ENCODE peak calls at places on chromosomes 6 and 20, in seven cellular contexts. R, M, S, N, L, W and B are unnamed samples.
A peak's percentile ranks its signal among the peaks of the same experiment; 100 is the strongest.

GRCh38 chr20:3663031-3663701 is at the start of gene GFRA4:
- DNase-seq in R (no peak), M (peak; percentile 52), S (no peak), N (no peak), L (no peak), W (no peak), B (no peak)

GRCh38 chr20:420169-420620 is 12.1 kb downstream of the RBCK1 start:
- DNase-seq in R (no peak), M (no peak), S (no peak), N (no peak), L (no peak), W (no peak), B (no peak)

GRCh38 chr20:19100975-19101374 is 111.5 kb upstream of the SLC24A3 start:
- DNase-seq in R (no peak), M (no peak), S (no peak), N (no peak), L (no peak), W (no peak), B (no peak)

GRCh38 chr6:148776321-148776966 is 29.6 kb downstream of the UST start:
- DNase-seq in R (peak; percentile 83), M (no peak), S (no peak), N (no peak), L (no peak), W (peak; percentile 57), B (no peak)

GRCh38 chr6:35415065-35415880 is 36.9 kb upstream of the FANCE start:
- DNase-seq in R (peak; percentile 88), M (peak; percentile 72), S (no peak), N (peak; percentile 88), L (no peak), W (peak; percentile 85), B (peak; percentile 44)

GRCh38 chr6:147298461-147298860 is 94.2 kb downstream of the STXBP5 start:
- DNase-seq in R (peak; percentile 51), M (no peak), S (no peak), N (no peak), L (no peak), W (no peak), B (no peak)

GRCh38 chr6:139134817-139135577 is at the start of gene HECA:
- DNase-seq in R (peak; percentile 95), M (peak; percentile 100), S (peak; percentile 99), N (peak; percentile 96), L (peak; percentile 97), W (peak; percentile 98), B (peak; percentile 94)

GRCh38 chr20:51480507-51481270 is 61.8 kb downstream of the NFATC2 start:
- DNase-seq in R (no peak), M (peak; percentile 85), S (no peak), N (no peak), L (no peak), W (no peak), B (no peak)

GRCh38 chr6:115067690-115068447 is 725.0 kb upstream of the HS3ST5 start:
- DNase-seq in R (no peak), M (no peak), S (no peak), N (no peak), L (no peak), W (no peak), B (no peak)

GRCh38 chr6:44138717-44139350 is 11.5 kb downstream of the TMEM63B start:
- DNase-seq in R (no peak), M (no peak), S (no peak), N (no peak), L (no peak), W (no peak), B (no peak)

GRCh38 chr20:45020236-45020886 is 54.0 kb downstream of the STK4 start:
- DNase-seq in R (peak; percentile 44), M (no peak), S (no peak), N (peak; percentile 27), L (no peak), W (no peak), B (no peak)

GRCh38 chr6:4637691-4638433 is 138.3 kb upstream of the CDYL start:
- DNase-seq in R (peak; percentile 88), M (no peak), S (no peak), N (no peak), L (no peak), W (peak; percentile 73), B (no peak)

GRCh38 chr6:64932486-64932885 is 774.5 kb downstream of the EYS start:
- DNase-seq in R (no peak), M (no peak), S (no peak), N (no peak), L (no peak), W (no peak), B (no peak)

GRCh38 chr6:54059683-54060082 is 51.6 kb upstream of the MLIP start:
- DNase-seq in R (no peak), M (no peak), S (no peak), N (no peak), L (no peak), W (no peak), B (no peak)

GRCh38 chr20:47785900-47786762 is 850 bp upstream of the SULF2 start:
- DNase-seq in R (peak; percentile 81), M (no peak), S (no peak), N (no peak), L (peak; percentile 57), W (peak; percentile 71), B (peak; percentile 94)

GRCh38 chr6:161901740-161902426 is 628.0 kb upstream of the AGPAT4 start:
- DNase-seq in R (no peak), M (no peak), S (no peak), N (no peak), L (no peak), W (no peak), B (peak; percentile 35)

GRCh38 chr6:15730442-15730841 is 67.6 kb upstream of the DTNBP1 start:
- DNase-seq in R (no peak), M (no peak), S (no peak), N (no peak), L (no peak), W (no peak), B (no peak)

GRCh38 chr6:50185006-50185405 is 135.3 kb upstream of the DEFB112 start:
- DNase-seq in R (no peak), M (no peak), S (no peak), N (no peak), L (no peak), W (no peak), B (peak; percentile 57)

GRCh38 chr6:116500969-116501433 is 10.4 kb upstream of the CALHM5 start:
- DNase-seq in R (peak; percentile 17), M (no peak), S (no peak), N (no peak), L (no peak), W (no peak), B (no peak)

GRCh38 chr6:39209908-39210307 is 19.4 kb downstream of the KCNK5 start:
- DNase-seq in R (no peak), M (no peak), S (no peak), N (no peak), L (no peak), W (no peak), B (no peak)

GRCh38 chr6:35586542-35586941 is 73.8 kb upstream of the TULP1 start:
- DNase-seq in R (peak; percentile 59), M (no peak), S (no peak), N (no peak), L (no peak), W (no peak), B (no peak)

GRCh38 chr6:16712250-16712930 is 48.9 kb downstream of the ATXN1 start:
- DNase-seq in R (no peak), M (peak; percentile 78), S (no peak), N (no peak), L (no peak), W (no peak), B (no peak)

GRCh38 chr20:63194007-63194820 is 21.7 kb downstream of the YTHDF1 start:
- DNase-seq in R (no peak), M (no peak), S (no peak), N (no peak), L (no peak), W (no peak), B (no peak)